ENCODE peak calls at places on chromosomes 13 and 19, in seven cellular contexts. One of them, this sample, is unnamed.

GRCh38 chr13:40371531-40372125 is 294.8 kb downstream of the FOXO1 start:
- DNase-seq in HCT116: no peak
- DNase-seq in SK-N-SH: no peak
- DNase-seq in K562: no peak
- DNase-seq in HepG2: no peak
- DNase-seq in GM12878: no peak
- DNase-seq in H1: peak
- DNase-seq in this sample: no peak

GRCh38 chr13:42355841-42356575 is 84.1 kb downstream of the AKAP11 start:
- DNase-seq in HCT116: no peak
- DNase-seq in SK-N-SH: no peak
- DNase-seq in K562: no peak
- DNase-seq in HepG2: no peak
- DNase-seq in GM12878: no peak
- DNase-seq in H1: no peak
- DNase-seq in this sample: no peak

GRCh38 chr19:1112254-1113208 is 8.7 kb downstream of the GPX4 start:
- DNase-seq in HCT116: no peak
- DNase-seq in SK-N-SH: peak
- DNase-seq in K562: peak
- DNase-seq in HepG2: no peak
- DNase-seq in GM12878: no peak
- DNase-seq in H1: no peak
- DNase-seq in this sample: peak

GRCh38 chr19:41588497-41589209 is 12.7 kb downstream of the CEACAM21 start:
- DNase-seq in HCT116: no peak
- DNase-seq in SK-N-SH: no peak
- DNase-seq in K562: peak
- DNase-seq in HepG2: peak
- DNase-seq in GM12878: no peak
- DNase-seq in H1: no peak
- DNase-seq in this sample: peak

GRCh38 chr19:19259741-19260140 is 13.4 kb downstream of the TM6SF2 start:
- DNase-seq in HCT116: peak
- DNase-seq in SK-N-SH: peak
- DNase-seq in K562: peak
- DNase-seq in HepG2: peak
- DNase-seq in GM12878: no peak
- DNase-seq in H1: peak
- DNase-seq in this sample: peak

GRCh38 chr13:22801402-22802003 is 379.3 kb upstream of the SGCG start:
- DNase-seq in HCT116: no peak
- DNase-seq in SK-N-SH: no peak
- DNase-seq in K562: peak
- DNase-seq in HepG2: peak
- DNase-seq in GM12878: no peak
- DNase-seq in H1: no peak
- DNase-seq in this sample: no peak

GRCh38 chr13:92807343-92807742 is 419.3 kb upstream of the GPC6 start:
- DNase-seq in HCT116: no peak
- DNase-seq in SK-N-SH: no peak
- DNase-seq in K562: no peak
- DNase-seq in HepG2: no peak
- DNase-seq in GM12878: no peak
- DNase-seq in H1: no peak
- DNase-seq in this sample: no peak

GRCh38 chr19:54430306-54431254 is 15.3 kb downstream of the TTYH1 start:
- DNase-seq in HCT116: peak
- DNase-seq in SK-N-SH: peak
- DNase-seq in K562: peak
- DNase-seq in HepG2: no peak
- DNase-seq in GM12878: no peak
- DNase-seq in H1: peak
- DNase-seq in this sample: peak

GRCh38 chr13:29865934-29866333 is 15.5 kb upstream of the UBL3 start:
- DNase-seq in HCT116: no peak
- DNase-seq in SK-N-SH: no peak
- DNase-seq in K562: no peak
- DNase-seq in HepG2: no peak
- DNase-seq in GM12878: no peak
- DNase-seq in H1: no peak
- DNase-seq in this sample: peak

GRCh38 chr19:18098891-18099622 is 1.5 kb downstream of the MAST3 start:
- DNase-seq in HCT116: no peak
- DNase-seq in SK-N-SH: no peak
- DNase-seq in K562: peak
- DNase-seq in HepG2: no peak
- DNase-seq in GM12878: peak
- DNase-seq in H1: no peak
- DNase-seq in this sample: no peak

GRCh38 chr13:31485651-31486051 is 253.7 kb upstream of the RXFP2 start:
- DNase-seq in HCT116: no peak
- DNase-seq in SK-N-SH: peak
- DNase-seq in K562: no peak
- DNase-seq in HepG2: no peak
- DNase-seq in GM12878: no peak
- DNase-seq in H1: no peak
- DNase-seq in this sample: no peak

GRCh38 chr19:3670796-3671679 is 29.2 kb downstream of the PIP5K1C start:
- DNase-seq in HCT116: no peak
- DNase-seq in SK-N-SH: no peak
- DNase-seq in K562: peak
- DNase-seq in HepG2: no peak
- DNase-seq in GM12878: no peak
- DNase-seq in H1: no peak
- DNase-seq in this sample: no peak

GRCh38 chr13:20482275-20482761 is 43.3 kb downstream of the CRYL1 start:
- DNase-seq in HCT116: no peak
- DNase-seq in SK-N-SH: peak
- DNase-seq in K562: no peak
- DNase-seq in HepG2: no peak
- DNase-seq in GM12878: no peak
- DNase-seq in H1: no peak
- DNase-seq in this sample: no peak

GRCh38 chr13:74886496-74886895 is 595.5 kb downstream of the TBC1D4 start:
- DNase-seq in HCT116: no peak
- DNase-seq in SK-N-SH: no peak
- DNase-seq in K562: no peak
- DNase-seq in HepG2: no peak
- DNase-seq in GM12878: no peak
- DNase-seq in H1: no peak
- DNase-seq in this sample: no peak

GRCh38 chr19:30128211-30128610 is 186.2 kb downstream of the URI1 start:
- DNase-seq in HCT116: no peak
- DNase-seq in SK-N-SH: no peak
- DNase-seq in K562: no peak
- DNase-seq in HepG2: no peak
- DNase-seq in GM12878: no peak
- DNase-seq in H1: no peak
- DNase-seq in this sample: no peak

GRCh38 chr19:15369594-15369891 is 10.0 kb downstream of the AKAP8 start:
- DNase-seq in HCT116: no peak
- DNase-seq in SK-N-SH: no peak
- DNase-seq in K562: no peak
- DNase-seq in HepG2: no peak
- DNase-seq in GM12878: no peak
- DNase-seq in H1: no peak
- DNase-seq in this sample: no peak

GRCh38 chr19:15368051-15368632 is 11.4 kb downstream of the AKAP8 start:
- DNase-seq in HCT116: no peak
- DNase-seq in SK-N-SH: no peak
- DNase-seq in K562: no peak
- DNase-seq in HepG2: no peak
- DNase-seq in GM12878: no peak
- DNase-seq in H1: no peak
- DNase-seq in this sample: no peak

GRCh38 chr19:15368798-15369593 is 10.6 kb downstream of the AKAP8 start:
- DNase-seq in HCT116: no peak
- DNase-seq in SK-N-SH: no peak
- DNase-seq in K562: no peak
- DNase-seq in HepG2: no peak
- DNase-seq in GM12878: no peak
- DNase-seq in H1: no peak
- DNase-seq in this sample: no peak

GRCh38 chr19:15367439-15367838 is 12.1 kb downstream of the AKAP8 start:
- DNase-seq in HCT116: no peak
- DNase-seq in SK-N-SH: no peak
- DNase-seq in K562: no peak
- DNase-seq in HepG2: no peak
- DNase-seq in GM12878: no peak
- DNase-seq in H1: no peak
- DNase-seq in this sample: no peak

GRCh38 chr19:15365264-15365663 is 14.3 kb downstream of the AKAP8 start:
- DNase-seq in HCT116: no peak
- DNase-seq in SK-N-SH: no peak
- DNase-seq in K562: no peak
- DNase-seq in HepG2: no peak
- DNase-seq in GM12878: no peak
- DNase-seq in H1: no peak
- DNase-seq in this sample: no peak
- TF ChIP-seq JUND in HCT116: no peak
- TF ChIP-seq JUND in SK-N-SH: no peak
- TF ChIP-seq JUND in K562: no peak
- TF ChIP-seq JUND in HepG2: no peak
- TF ChIP-seq JUND in GM12878: no peak
- TF ChIP-seq JUND in H1: no peak
- TF ChIP-seq JUND in this sample: no peak

DNA sequence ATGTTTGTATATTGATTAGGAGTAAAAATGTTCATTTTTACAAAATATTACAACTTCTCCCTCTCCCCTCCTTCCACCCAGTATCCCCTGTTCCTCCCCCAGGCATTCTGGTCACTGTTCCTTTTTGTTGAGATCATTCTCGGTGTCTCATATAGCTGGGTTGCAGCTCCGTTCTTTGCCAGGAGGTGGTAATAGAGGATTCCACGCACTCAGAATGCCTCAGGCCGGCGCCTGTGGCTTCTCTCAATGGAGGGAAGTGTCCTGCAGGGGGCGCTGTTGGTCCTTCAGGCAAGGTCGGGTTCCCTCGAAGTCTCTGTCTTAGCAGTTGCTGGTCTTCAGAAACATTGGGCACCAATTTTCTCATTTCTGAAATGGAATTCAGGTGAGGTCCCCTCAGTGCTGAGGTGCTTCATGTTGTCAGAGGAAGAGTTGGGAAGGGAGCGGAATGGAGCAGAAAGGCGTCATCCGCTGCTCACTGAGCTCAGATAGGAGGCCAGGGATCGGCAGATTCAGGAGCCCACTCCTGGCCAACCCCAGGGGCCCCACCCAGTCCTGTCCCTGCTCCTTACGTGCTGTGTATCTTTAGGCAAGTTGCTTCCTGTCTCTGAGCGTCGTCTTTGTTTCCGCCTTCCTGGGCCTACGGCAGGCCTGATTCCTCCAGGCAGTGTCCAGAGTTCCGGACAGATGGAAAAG is 10.3 kb upstream of the GARIN5A start:
- DNase-seq in HCT116: peak
- DNase-seq in SK-N-SH: peak
- DNase-seq in K562: peak
- DNase-seq in HepG2: peak
- DNase-seq in GM12878: no peak
- DNase-seq in H1: peak
- DNase-seq in this sample: peak
- TF ChIP-seq JUND in HCT116: no peak
- TF ChIP-seq JUND in SK-N-SH: no peak
- TF ChIP-seq JUND in K562: no peak
- TF ChIP-seq JUND in HepG2: no peak
- TF ChIP-seq JUND in GM12878: no peak
- TF ChIP-seq JUND in H1: peak
- TF ChIP-seq JUND in this sample: no peak

DNA sequence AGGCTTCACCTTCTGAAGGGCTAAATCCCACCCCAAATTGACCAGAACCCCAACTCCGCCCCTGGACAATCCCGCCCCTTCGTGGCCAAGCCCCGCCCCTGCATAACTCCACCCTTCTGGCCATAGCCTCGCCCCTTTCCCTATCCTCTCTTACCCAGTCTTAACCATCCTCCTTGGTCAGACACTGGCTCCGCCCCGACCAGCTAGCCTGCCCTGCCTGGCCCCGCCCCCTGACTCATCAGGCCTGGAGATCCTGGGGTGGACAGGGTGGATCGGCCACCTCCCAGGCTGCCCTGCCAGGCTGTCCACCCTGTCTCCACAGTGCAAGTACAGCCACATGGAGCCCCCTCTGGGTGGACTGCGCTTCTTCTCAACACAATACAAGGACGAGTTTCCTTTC is 8.0 kb upstream of the ZNF358 start:
- DNase-seq in HCT116: peak
- DNase-seq in SK-N-SH: peak
- DNase-seq in K562: peak
- DNase-seq in HepG2: peak
- DNase-seq in GM12878: no peak
- DNase-seq in H1: peak
- DNase-seq in this sample: peak
- TF ChIP-seq JUND in HCT116: no peak
- TF ChIP-seq JUND in SK-N-SH: no peak
- TF ChIP-seq JUND in K562: peak
- TF ChIP-seq JUND in HepG2: no peak
- TF ChIP-seq JUND in GM12878: no peak
- TF ChIP-seq JUND in H1: peak
- TF ChIP-seq JUND in this sample: no peak

GRCh38 chr13:87669379-87669978 is 1.7 kb upstream of the SLITRK5 start:
- DNase-seq in HCT116: no peak
- DNase-seq in SK-N-SH: peak
- DNase-seq in K562: peak
- DNase-seq in HepG2: peak
- DNase-seq in GM12878: no peak
- DNase-seq in H1: no peak
- DNase-seq in this sample: peak

GRCh38 chr13:87671031-87671823 is at the start of gene SLITRK5:
- DNase-seq in HCT116: no peak
- DNase-seq in SK-N-SH: peak
- DNase-seq in K562: peak
- DNase-seq in HepG2: peak
- DNase-seq in GM12878: no peak
- DNase-seq in H1: peak
- DNase-seq in this sample: peak

GRCh38 chr13:87667686-87668085 is 3.5 kb upstream of the SLITRK5 start:
- DNase-seq in HCT116: no peak
- DNase-seq in SK-N-SH: no peak
- DNase-seq in K562: no peak
- DNase-seq in HepG2: no peak
- DNase-seq in GM12878: no peak
- DNase-seq in H1: no peak
- DNase-seq in this sample: no peak

GRCh38 chr13:87671824-87672603 is 843 bp downstream of the SLITRK5 start:
- DNase-seq in HCT116: no peak
- DNase-seq in SK-N-SH: peak
- DNase-seq in K562: no peak
- DNase-seq in HepG2: no peak
- DNase-seq in GM12878: no peak
- DNase-seq in H1: peak
- DNase-seq in this sample: peak

DNA sequence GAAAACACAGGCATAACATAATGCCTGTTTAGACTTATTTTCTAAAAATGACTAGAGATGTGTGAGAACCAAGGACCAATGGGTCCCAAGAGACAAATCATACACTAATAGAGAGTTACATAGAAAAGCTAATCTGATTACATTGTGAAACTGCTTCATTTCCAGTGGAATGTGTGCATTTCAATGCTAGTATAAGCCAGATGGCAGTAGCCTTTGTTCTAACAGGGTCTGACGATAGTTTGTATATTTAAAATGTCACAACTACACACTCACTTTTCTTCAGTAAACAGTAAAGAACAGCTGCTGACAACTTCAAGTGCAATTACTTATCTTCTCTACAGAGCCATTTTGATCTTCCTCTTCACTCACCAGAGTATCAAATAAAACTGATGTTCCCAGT is 4.3 kb upstream of the SLITRK5 start:
- DNase-seq in HCT116: no peak
- DNase-seq in SK-N-SH: no peak
- DNase-seq in K562: no peak
- DNase-seq in HepG2: no peak
- DNase-seq in GM12878: no peak
- DNase-seq in H1: no peak
- DNase-seq in this sample: no peak
- TF ChIP-seq JUND in HCT116: no peak
- TF ChIP-seq JUND in SK-N-SH: no peak
- TF ChIP-seq JUND in K562: no peak
- TF ChIP-seq JUND in HepG2: no peak
- TF ChIP-seq JUND in GM12878: no peak
- TF ChIP-seq JUND in H1: no peak
- TF ChIP-seq JUND in this sample: no peak